ENCODE peak calls at places on chromosomes 4 and X, in six cellular contexts. X is head of caudate nucleus, D is HFFc6, B is iPS DF 6.9, A is neural progenitor cell, P is retina. J is an unnamed sample.

GRCh38 chr4:8198906-8199593 is at the start of gene SH3TC1:
- DNase-seq in X (peak), D (peak), P (peak), A (peak), B (no peak), J (peak)

GRCh38 chr4:1241936-1242505 is 6.9 kb downstream of the CTBP1 start:
- DNase-seq in A (no peak), X (no peak), P (no peak), B (no peak), D (no peak), J (no peak)

GRCh38 chr4:100843897-100844296 is 326.1 kb upstream of the EMCN start:
- DNase-seq in D (no peak), B (no peak), P (no peak), A (no peak), X (no peak), J (no peak)

GRCh38 chr4:85724801-85725548 is 250.0 kb downstream of the ARHGAP24 start:
- DNase-seq in D (no peak), A (no peak), X (no peak), P (no peak), B (no peak), J (peak)

GRCh38 chrX:63855896-63856295 is 70.9 kb upstream of the ARHGEF9 start:
- DNase-seq in B (no peak), P (peak), D (peak), X (no peak), A (no peak), J (no peak)

GRCh38 chr4:137070614-137071013 is 461.7 kb downstream of the PCDH18 start:
- DNase-seq in B (no peak), P (no peak), X (no peak), D (no peak), A (peak), J (no peak)

GRCh38 chrX:106973433-106974149 is 26.4 kb downstream of the MORC4 start:
- DNase-seq in P (no peak), D (no peak), A (no peak), X (no peak), B (no peak), J (no peak)

GRCh38 chr4:6944311-6945051 is 34.9 kb downstream of the TBC1D14 start:
- DNase-seq in D (no peak), P (peak), X (no peak), A (no peak), B (no peak), J (no peak)

GRCh38 chr4:8071741-8072140 is 86.9 kb downstream of the ABLIM2 start:
- DNase-seq in B (no peak), X (peak), A (peak), P (no peak), D (no peak), J (no peak)

GRCh38 chrX:95903490-95903889 is 781.2 kb upstream of the DIAPH2 start:
- DNase-seq in D (no peak), A (peak), X (no peak), P (no peak), B (peak), J (no peak)

GRCh38 chr4:152278505-152279301 is 257.2 kb downstream of the FBXW7 start:
- DNase-seq in X (peak), B (no peak), P (no peak), D (no peak), A (no peak), J (no peak)

GRCh38 chr4:123449362-123449761 is 52.8 kb downstream of the SPRY1 start:
- DNase-seq in X (no peak), A (no peak), D (no peak), P (no peak), B (no peak), J (no peak)